ENCODE peak calls at places on chromosome 3, in six cellular contexts. One of them, this sample, is unnamed.

GRCh38 chr3:86845731-86846130 is 145.2 kb downstream of the VGLL3 start:
- DNase-seq in H1: no peak
- DNase-seq in HCT116: no peak
- DNase-seq in K562: no peak
- DNase-seq in HepG2: no peak
- DNase-seq in SK-N-SH: no peak
- DNase-seq in this sample: no peak

GRCh38 chr3:24662449-24663345 is 168.0 kb upstream of the THRB start:
- DNase-seq in H1: no peak
- DNase-seq in HCT116: no peak
- DNase-seq in K562: no peak
- DNase-seq in HepG2: no peak
- DNase-seq in SK-N-SH: no peak
- DNase-seq in this sample: no peak

GRCh38 chr3:21486381-21486935 is 264.6 kb downstream of the ZNF385D start:
- DNase-seq in H1: no peak
- DNase-seq in HCT116: no peak
- DNase-seq in K562: no peak
- DNase-seq in HepG2: no peak
- DNase-seq in SK-N-SH: no peak
- DNase-seq in this sample: no peak

GRCh38 chr3:151037746-151038145 is 47.7 kb upstream of the MED12L start:
- DNase-seq in H1: no peak
- DNase-seq in HCT116: peak
- DNase-seq in K562: no peak
- DNase-seq in HepG2: no peak
- DNase-seq in SK-N-SH: no peak
- DNase-seq in this sample: no peak

GRCh38 chr3:196076721-196077120 is 5.2 kb downstream of the TFRC start:
- DNase-seq in H1: no peak
- DNase-seq in HCT116: no peak
- DNase-seq in K562: no peak
- DNase-seq in HepG2: no peak
- DNase-seq in SK-N-SH: no peak
- DNase-seq in this sample: no peak

GRCh38 chr3:107578091-107578490 is 55.3 kb downstream of the BBX start:
- DNase-seq in H1: no peak
- DNase-seq in HCT116: no peak
- DNase-seq in K562: no peak
- DNase-seq in HepG2: no peak
- DNase-seq in SK-N-SH: no peak
- DNase-seq in this sample: no peak

GRCh38 chr3:125443923-125444322 is 68.8 kb upstream of the ZNF148 start:
- DNase-seq in H1: no peak
- DNase-seq in HCT116: no peak
- DNase-seq in K562: no peak
- DNase-seq in HepG2: no peak
- DNase-seq in SK-N-SH: no peak
- DNase-seq in this sample: no peak

GRCh38 chr3:36992806-36993325 is at the start of gene EPM2AIP1:
- DNase-seq in H1: peak
- DNase-seq in HCT116: no peak
- DNase-seq in K562: peak
- DNase-seq in HepG2: no peak
- DNase-seq in SK-N-SH: peak
- DNase-seq in this sample: no peak

GRCh38 chr3:40504636-40505430 is 1.0 kb upstream of the ZNF620 start:
- DNase-seq in H1: no peak
- DNase-seq in HCT116: peak
- DNase-seq in K562: no peak
- DNase-seq in HepG2: peak
- DNase-seq in SK-N-SH: no peak
- DNase-seq in this sample: no peak

GRCh38 chr3:119815716-119816115 is 33.8 kb downstream of the NR1I2 start:
- DNase-seq in H1: no peak
- DNase-seq in HCT116: no peak
- DNase-seq in K562: no peak
- DNase-seq in HepG2: no peak
- DNase-seq in SK-N-SH: no peak
- DNase-seq in this sample: no peak

GRCh38 chr3:188257384-188257961 is 103.5 kb downstream of the LPP start:
- DNase-seq in H1: no peak
- DNase-seq in HCT116: no peak
- DNase-seq in K562: no peak
- DNase-seq in HepG2: no peak
- DNase-seq in SK-N-SH: no peak
- DNase-seq in this sample: no peak

GRCh38 chr3:42122261-42123011 is 31.3 kb downstream of the TRAK1 start:
- DNase-seq in H1: no peak
- DNase-seq in HCT116: no peak
- DNase-seq in K562: no peak
- DNase-seq in HepG2: no peak
- DNase-seq in SK-N-SH: no peak
- DNase-seq in this sample: no peak

GRCh38 chr3:107796786-107797185 is 274.0 kb downstream of the BBX start:
- DNase-seq in H1: no peak
- DNase-seq in HCT116: no peak
- DNase-seq in K562: no peak
- DNase-seq in HepG2: peak
- DNase-seq in SK-N-SH: no peak
- DNase-seq in this sample: no peak

GRCh38 chr3:16658004-16658932 is 53.0 kb upstream of the DAZL start:
- DNase-seq in H1: no peak
- DNase-seq in HCT116: no peak
- DNase-seq in K562: peak
- DNase-seq in HepG2: no peak
- DNase-seq in SK-N-SH: peak
- DNase-seq in this sample: no peak

GRCh38 chr3:8532251-8532831 is 30.7 kb downstream of the LMCD1 start:
- DNase-seq in H1: no peak
- DNase-seq in HCT116: no peak
- DNase-seq in K562: no peak
- DNase-seq in HepG2: no peak
- DNase-seq in SK-N-SH: no peak
- DNase-seq in this sample: no peak

GRCh38 chr3:86938706-86939105 is 52.2 kb downstream of the VGLL3 start:
- DNase-seq in H1: no peak
- DNase-seq in HCT116: no peak
- DNase-seq in K562: no peak
- DNase-seq in HepG2: no peak
- DNase-seq in SK-N-SH: no peak
- DNase-seq in this sample: no peak

GRCh38 chr3:30641612-30642251 is 35.3 kb downstream of the TGFBR2 start:
- DNase-seq in H1: no peak
- DNase-seq in HCT116: no peak
- DNase-seq in K562: no peak
- DNase-seq in HepG2: no peak
- DNase-seq in SK-N-SH: no peak
- DNase-seq in this sample: no peak

GRCh38 chr3:30644615-30645014 is 38.2 kb downstream of the TGFBR2 start:
- DNase-seq in H1: no peak
- DNase-seq in HCT116: no peak
- DNase-seq in K562: no peak
- DNase-seq in HepG2: no peak
- DNase-seq in SK-N-SH: no peak
- DNase-seq in this sample: no peak

GRCh38 chr3:30645077-30645476 is 38.7 kb downstream of the TGFBR2 start:
- DNase-seq in H1: no peak
- DNase-seq in HCT116: no peak
- DNase-seq in K562: no peak
- DNase-seq in HepG2: no peak
- DNase-seq in SK-N-SH: no peak
- DNase-seq in this sample: no peak

GRCh38 chr3:30642715-30643361 is 36.4 kb downstream of the TGFBR2 start:
- DNase-seq in H1: no peak
- DNase-seq in HCT116: no peak
- DNase-seq in K562: no peak
- DNase-seq in HepG2: no peak
- DNase-seq in SK-N-SH: no peak
- DNase-seq in this sample: no peak

DNA sequence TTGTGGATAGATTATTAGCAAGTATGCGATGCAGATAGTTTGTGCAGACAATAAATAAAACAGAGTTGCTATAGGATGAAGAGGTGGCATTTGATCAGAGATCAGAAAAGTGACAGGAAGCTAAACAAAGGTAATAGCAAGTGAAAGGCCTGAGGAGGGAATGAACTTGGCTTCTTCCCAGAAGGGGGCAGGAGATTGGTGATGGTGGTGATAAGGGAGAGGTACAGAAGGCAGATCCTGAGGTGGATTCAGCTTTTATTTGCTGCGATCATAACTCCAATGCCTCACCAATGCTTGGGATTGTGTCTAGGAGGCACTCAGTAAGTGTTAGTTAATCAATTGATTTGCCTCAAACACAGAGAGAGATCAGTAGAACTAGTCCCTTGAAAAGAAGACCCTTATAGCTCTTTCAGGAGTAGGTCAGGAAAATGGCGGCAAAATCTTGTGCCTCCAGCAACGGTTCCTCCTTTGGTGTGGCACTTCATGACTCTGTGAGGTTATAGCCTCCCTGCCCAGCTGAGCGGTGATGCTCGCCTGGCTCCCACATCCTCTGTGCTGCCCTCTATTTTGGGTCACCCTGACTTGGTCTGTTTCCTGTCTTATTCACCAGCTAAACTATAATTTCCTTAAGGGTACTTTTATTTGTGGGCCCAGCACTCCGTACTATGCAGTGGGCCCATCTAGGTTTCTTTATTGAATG is 37.5 kb downstream of the TGFBR2 start:
- DNase-seq in H1: no peak
- DNase-seq in HCT116: no peak
- DNase-seq in K562: no peak
- DNase-seq in HepG2: no peak
- DNase-seq in SK-N-SH: no peak
- DNase-seq in this sample: no peak
- H3K9ac ChIP-seq in H1: no peak
- H3K9ac ChIP-seq in HCT116: no peak
- H3K9ac ChIP-seq in K562: no peak
- H3K9ac ChIP-seq in HepG2: no peak
- H3K9ac ChIP-seq in SK-N-SH: no peak
- H3K9ac ChIP-seq in this sample: no peak

GRCh38 chr3:122665226-122665786 is 15.3 kb upstream of the PARP14 start:
- DNase-seq in H1: no peak
- DNase-seq in HCT116: no peak
- DNase-seq in K562: no peak
- DNase-seq in HepG2: no peak
- DNase-seq in SK-N-SH: peak
- DNase-seq in this sample: no peak
- TF ChIP-seq POLR2AphosphoS5 in H1: no peak
- TF ChIP-seq POLR2AphosphoS5 in HCT116: no peak
- TF ChIP-seq POLR2AphosphoS5 in K562: no peak
- TF ChIP-seq POLR2AphosphoS5 in HepG2: no peak
- TF ChIP-seq POLR2AphosphoS5 in SK-N-SH: no peak
- TF ChIP-seq POLR2AphosphoS5 in this sample: no peak

GRCh38 chr3:31427623-31428022 is 105.1 kb upstream of the STT3B start:
- DNase-seq in H1: no peak
- DNase-seq in HCT116: no peak
- DNase-seq in K562: no peak
- DNase-seq in HepG2: no peak
- DNase-seq in SK-N-SH: no peak
- DNase-seq in this sample: no peak
- H3K9ac ChIP-seq in H1: no peak
- H3K9ac ChIP-seq in HCT116: no peak
- H3K9ac ChIP-seq in K562: no peak
- H3K9ac ChIP-seq in HepG2: no peak
- H3K9ac ChIP-seq in SK-N-SH: no peak
- H3K9ac ChIP-seq in this sample: no peak

DNA sequence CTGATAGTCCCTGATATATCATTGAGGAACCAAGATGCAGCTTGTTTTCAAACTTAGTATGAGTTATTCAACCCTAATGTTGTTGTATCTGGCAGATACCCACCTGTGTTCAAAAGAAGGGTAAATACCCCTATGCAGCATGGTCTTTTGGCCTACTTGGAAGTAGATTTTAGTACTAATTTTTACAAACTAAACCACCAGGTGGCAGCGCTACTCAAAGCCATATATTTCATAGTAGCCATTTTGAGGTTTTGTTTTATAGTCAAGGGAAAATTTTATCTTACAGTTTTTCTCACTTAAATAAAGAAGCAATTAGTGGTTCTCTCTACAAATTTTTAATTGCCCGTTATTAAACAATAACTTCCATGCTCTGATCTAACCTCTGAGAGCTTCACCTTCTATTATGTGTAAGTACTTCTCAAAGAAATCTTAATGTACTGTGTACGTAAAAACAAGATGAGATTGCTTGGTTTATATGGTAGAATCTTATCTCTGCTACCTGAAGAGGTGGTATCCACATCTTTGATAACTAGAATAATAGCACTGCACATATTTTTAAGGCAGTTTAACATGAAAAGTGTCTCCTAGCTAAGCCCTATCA is 31.5 kb upstream of the MLF1 start:
- DNase-seq in H1: no peak
- DNase-seq in HCT116: peak
- DNase-seq in K562: peak
- DNase-seq in HepG2: peak
- DNase-seq in SK-N-SH: peak
- DNase-seq in this sample: peak
- TF ChIP-seq POLR2AphosphoS5 in H1: no peak
- TF ChIP-seq POLR2AphosphoS5 in HCT116: no peak
- TF ChIP-seq POLR2AphosphoS5 in K562: no peak
- TF ChIP-seq POLR2AphosphoS5 in HepG2: no peak
- TF ChIP-seq POLR2AphosphoS5 in SK-N-SH: no peak
- TF ChIP-seq POLR2AphosphoS5 in this sample: no peak

GRCh38 chr3:142943870-142944269 is 19.6 kb downstream of the PAQR9 start:
- DNase-seq in H1: no peak
- DNase-seq in HCT116: no peak
- DNase-seq in K562: no peak
- DNase-seq in HepG2: no peak
- DNase-seq in SK-N-SH: no peak
- DNase-seq in this sample: no peak
- H3K9ac ChIP-seq in H1: no peak
- H3K9ac ChIP-seq in HCT116: no peak
- H3K9ac ChIP-seq in K562: no peak
- H3K9ac ChIP-seq in HepG2: no peak
- H3K9ac ChIP-seq in SK-N-SH: no peak
- H3K9ac ChIP-seq in this sample: no peak

DNA sequence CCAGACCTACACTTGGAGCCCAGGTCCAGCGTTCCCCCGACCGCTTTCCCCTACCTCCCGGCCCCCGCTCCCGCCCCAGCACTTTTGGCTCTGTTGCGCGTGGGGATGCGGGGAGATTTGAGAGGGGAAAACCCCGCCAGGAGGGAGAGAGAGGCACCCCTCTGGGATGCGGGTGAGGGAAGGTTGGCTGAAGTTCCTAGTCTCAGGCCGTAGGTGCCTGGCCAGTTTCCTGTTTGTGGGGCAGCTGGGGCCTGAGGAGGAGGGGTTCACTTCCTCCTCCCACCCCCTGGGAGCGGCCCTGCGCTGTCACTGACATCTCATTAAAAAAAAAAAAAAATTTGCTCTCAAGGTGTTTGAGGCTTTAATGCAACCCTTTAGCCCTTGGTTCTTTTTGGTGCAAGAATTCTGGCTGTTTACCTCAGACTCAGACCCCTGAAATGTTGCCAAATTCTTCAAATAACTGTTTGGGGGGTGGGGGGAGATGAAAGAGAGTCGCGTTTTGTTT is 2.6 kb downstream of the FAM43A start:
- DNase-seq in H1: no peak
- DNase-seq in HCT116: no peak
- DNase-seq in K562: no peak
- DNase-seq in HepG2: peak
- DNase-seq in SK-N-SH: peak
- DNase-seq in this sample: no peak
- TF ChIP-seq POLR2AphosphoS5 in H1: peak
- TF ChIP-seq POLR2AphosphoS5 in HCT116: no peak
- TF ChIP-seq POLR2AphosphoS5 in K562: no peak
- TF ChIP-seq POLR2AphosphoS5 in HepG2: no peak
- TF ChIP-seq POLR2AphosphoS5 in SK-N-SH: no peak
- TF ChIP-seq POLR2AphosphoS5 in this sample: no peak

GRCh38 chr3:133880287-133880686 is 15.4 kb downstream of the RAB6B start:
- DNase-seq in H1: no peak
- DNase-seq in HCT116: no peak
- DNase-seq in K562: no peak
- DNase-seq in HepG2: no peak
- DNase-seq in SK-N-SH: no peak
- DNase-seq in this sample: no peak
- H3K9ac ChIP-seq in H1: no peak
- H3K9ac ChIP-seq in HCT116: no peak
- H3K9ac ChIP-seq in K562: peak
- H3K9ac ChIP-seq in HepG2: no peak
- H3K9ac ChIP-seq in SK-N-SH: no peak
- H3K9ac ChIP-seq in this sample: no peak